ENCODE peak calls at places on chromosome 2, in eight cellular contexts. B, O, Y, W, N, L, C and D are unnamed samples.

GRCh38 chr2:210224660-210225460 is at the start of gene ACADL:
- DNase-seq in B (peak), O (peak), Y (peak), W (no peak), N (peak), L (no peak), C (peak), D (no peak)

GRCh38 chr2:238042849-238043584 is 17.8 kb upstream of the SCLY start:
- DNase-seq in B (no peak), O (no peak), Y (peak), W (no peak), N (no peak), L (no peak), C (no peak), D (no peak)

GRCh38 chr2:109475531-109476210 is 138.1 kb downstream of the SEPTIN10 start:
- DNase-seq in B (no peak), O (peak), Y (peak), W (no peak), N (no peak), L (no peak), C (no peak), D (no peak)

GRCh38 chr2:233189032-233189431 is 62.4 kb upstream of the ATG16L1 start:
- DNase-seq in B (no peak), O (no peak), Y (no peak), W (no peak), N (no peak), L (no peak), C (no peak), D (no peak)

GRCh38 chr2:120453635-120453998 is 107.7 kb downstream of the INHBB start:
- DNase-seq in B (no peak), O (no peak), Y (peak), W (no peak), N (no peak), L (no peak), C (no peak), D (no peak)

GRCh38 chr2:161100216-161100615 is 60.0 kb upstream of the TANK start:
- DNase-seq in B (no peak), O (no peak), Y (no peak), W (no peak), N (no peak), L (no peak), C (no peak), D (no peak)

GRCh38 chr2:205704101-205704741 is 21.9 kb downstream of the NRP2 start:
- DNase-seq in B (no peak), O (no peak), Y (peak), W (no peak), N (no peak), L (no peak), C (no peak), D (no peak)

GRCh38 chr2:121171625-121172119 is 113.3 kb downstream of the TFCP2L1 start:
- DNase-seq in B (no peak), O (no peak), Y (no peak), W (no peak), N (no peak), L (no peak), C (no peak), D (no peak)